ENCODE peak calls at places on chromosomes 3 and 15, in six cellular contexts. F is thyroid gland, O is suprapubic skin, T is stomach, N is adrenal gland, A is IMR-90. S is an unnamed sample.

GRCh38 chr3:58074997-58075396 is 66.8 kb downstream of the FLNB start:
- DNase-seq in N (no peak), F (no peak), O (no peak), T (no peak), A (no peak), S (no peak)

GRCh38 chr15:28921925-28922711 is 36.3 kb downstream of the APBA2 start:
- DNase-seq in F (no peak), T (no peak), O (peak; percentile 62), N (no peak), A (no peak), S (no peak)

GRCh38 chr3:149654188-149654601 is 3.6 kb downstream of the WWTR1 start:
- DNase-seq in F (no peak), A (peak; percentile 75), O (no peak), T (no peak), N (peak; percentile 27), S (no peak)

GRCh38 chr3:134652409-134652831 is 1.6 kb upstream of the KY start:
- DNase-seq in T (peak; percentile 28), O (no peak), F (peak; percentile 92), N (peak; percentile 36), A (peak; percentile 29), S (peak; percentile 17)

GRCh38 chr15:73388256-73388781 is 19.6 kb upstream of the HCN4 start:
- DNase-seq in N (no peak), T (no peak), O (no peak), A (peak; percentile 68), F (no peak), S (no peak)

GRCh38 chr3:188432826-188433525 is 279.0 kb downstream of the LPP start:
- DNase-seq in N (peak; percentile 17), T (peak; percentile 45), A (peak; percentile 59), O (no peak), F (no peak), S (no peak)

GRCh38 chr15:58165661-58166060 is 27.5 kb downstream of the AQP9 start:
- DNase-seq in O (no peak), N (peak; percentile 73), A (peak; percentile 9), F (peak; percentile 76), T (peak; percentile 76), S (no peak)

GRCh38 chr3:53324011-53324544 is 23.3 kb downstream of the DCP1A start:
- DNase-seq in A (no peak), N (no peak), O (no peak), F (peak; percentile 26), T (no peak), S (no peak)

GRCh38 chr3:9732080-9732752 is 681 bp downstream of the BRPF1 start:
- DNase-seq in F (peak; percentile 61), O (no peak), N (peak; percentile 33), T (peak; percentile 29), A (no peak), S (no peak)

GRCh38 chr15:70956196-70956595 is 63.6 kb downstream of the LRRC49 start:
- DNase-seq in T (no peak), N (no peak), A (peak; percentile 34), F (no peak), O (no peak), S (no peak)

GRCh38 chr15:42891569-42891968 is 29.0 kb downstream of the TTBK2 start:
- DNase-seq in F (no peak), N (no peak), A (peak; percentile 25), O (no peak), T (no peak), S (no peak)

GRCh38 chr3:94420941-94421340 is 358.1 kb downstream of the NSUN3 start:
- DNase-seq in A (peak; percentile 55), O (no peak), N (no peak), T (no peak), F (no peak), S (no peak)

GRCh38 chr15:62653122-62653521 is 389.4 kb upstream of the TPM1 start:
- DNase-seq in O (no peak), N (no peak), A (no peak), T (no peak), F (no peak), S (no peak)

GRCh38 chr3:87766736-87767135 is 292.1 kb downstream of the CGGBP1 start:
- DNase-seq in A (no peak), T (no peak), O (no peak), F (no peak), N (no peak), S (no peak)

GRCh38 chr15:92869263-92869940 is 30.7 kb upstream of the CHD2 start:
- DNase-seq in F (peak; percentile 60), T (no peak), A (peak; percentile 31), N (no peak), O (no peak), S (no peak)

GRCh38 chr15:65132841-65133549 is 613 bp downstream of the PDCD7 start:
- DNase-seq in O (no peak), N (peak; percentile 35), A (peak; percentile 47), F (peak; percentile 61), T (peak; percentile 45), S (no peak)

GRCh38 chr3:48765376-48765775 is 48.4 kb upstream of the IP6K2 start:
- DNase-seq in N (no peak), F (no peak), A (no peak), O (no peak), T (peak; percentile 27), S (no peak)

GRCh38 chr15:35583863-35584528 is 38.0 kb upstream of the DPH6 start:
- DNase-seq in O (no peak), F (no peak), T (no peak), N (peak; percentile 26), A (peak; percentile 36), S (no peak)

GRCh38 chr3:151276038-151277027 is 2.0 kb downstream of the P2RY14 start:
- DNase-seq in F (no peak), A (no peak), N (no peak), O (no peak), T (no peak), S (no peak)

GRCh38 chr3:20080956-20081554 is 40.8 kb downstream of the KAT2B start:
- DNase-seq in T (peak; percentile 68), N (peak; percentile 67), A (peak; percentile 6), F (peak; percentile 69), O (peak; percentile 81), S (peak; percentile 43)

GRCh38 chr3:24494616-24495333 is at the start of gene THRB:
- DNase-seq in A (no peak), T (peak; percentile 74), O (peak; percentile 84), N (peak; percentile 82), F (peak; percentile 74), S (peak; percentile 95)

GRCh38 chr3:134374791-134375541 is 719 bp upstream of the AMOTL2 start:
- DNase-seq in T (peak; percentile 77), F (peak; percentile 83), N (peak; percentile 52), A (no peak), O (peak; percentile 79), S (no peak)

GRCh38 chr3:88307666-88308065 is 157.9 kb downstream of the C3orf38 start:
- DNase-seq in O (no peak), A (no peak), F (no peak), T (no peak), N (no peak), S (no peak)

GRCh38 chr3:145698252-145698651 is 462.7 kb downstream of the PLOD2 start:
- DNase-seq in F (no peak), A (no peak), T (no peak), O (no peak), N (no peak), S (no peak)

GRCh38 chr3:119357190-119357589 is 63.0 kb downstream of the ARHGAP31 start:
- DNase-seq in N (no peak), T (no peak), F (peak; percentile 84), O (no peak), A (no peak), S (no peak)

GRCh38 chr15:30985081-30985531 is 6.3 kb downstream of the MTMR10 start:
- DNase-seq in T (no peak), A (peak; percentile 20), N (peak; percentile 27), F (peak; percentile 59), O (no peak), S (no peak)
- TF ChIP-seq POLR2A in T (no peak), A (no peak), N (no peak), F (no peak), O (no peak), S (no peak)

GRCh38 chr3:115254492-115255196 is 107.6 kb upstream of the ZBTB20 start:
- DNase-seq in F (no peak), T (no peak), O (peak; percentile 78), A (no peak), N (no peak), S (no peak)
- H3K4me3 ChIP-seq in F (no peak overlapping the region), T (no peak overlapping the region), O (no peak overlapping the region), A (no peak overlapping the region), N (no peak overlapping the region), S (no peak overlapping the region)

DNA sequence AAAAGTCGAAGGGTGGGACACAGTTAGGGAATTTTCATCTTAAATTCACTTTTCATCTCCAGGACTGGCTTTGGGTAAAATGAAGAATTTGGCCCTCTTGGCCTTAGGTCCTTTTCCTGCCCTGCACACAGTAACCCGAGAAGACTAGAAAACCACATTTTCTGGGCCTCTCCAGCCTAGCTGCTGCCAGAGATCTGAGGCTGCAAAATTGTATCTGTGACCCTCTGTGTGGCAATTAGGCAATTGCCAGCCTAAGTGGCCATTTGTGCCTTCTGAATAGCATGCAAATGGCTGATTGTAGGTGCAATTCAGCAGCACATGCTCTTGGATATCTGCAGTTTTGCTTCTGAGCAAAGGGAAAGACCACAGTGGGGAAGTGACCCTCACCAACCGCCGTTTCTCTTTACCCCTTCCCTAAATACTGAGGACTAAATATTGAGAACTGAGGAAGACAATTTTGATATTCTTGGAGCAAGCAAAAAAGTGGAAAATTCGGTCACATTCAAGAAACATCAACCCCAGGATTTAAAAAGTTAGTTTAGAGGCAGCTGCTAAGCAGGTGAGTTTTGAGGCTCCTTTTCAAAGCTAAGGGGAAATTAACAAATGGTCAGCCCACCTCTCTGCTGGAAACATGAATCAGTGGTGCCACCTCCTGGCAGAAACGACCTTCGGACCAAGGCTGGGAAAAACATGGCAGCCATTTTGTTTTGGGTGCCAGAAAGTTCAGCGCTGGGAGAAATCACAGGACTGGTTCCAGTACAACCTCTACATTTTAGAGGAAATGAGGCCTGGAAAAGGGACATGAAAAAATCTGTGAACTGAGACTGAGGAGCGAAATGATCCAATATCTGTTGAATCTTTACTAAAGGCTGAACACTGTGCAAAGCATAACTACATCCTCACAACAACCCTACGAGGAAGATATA is 56.6 kb upstream of the PRTG start:
- DNase-seq in T (peak; percentile 27), O (no peak), A (peak; percentile 52), N (peak; percentile 47), F (peak; percentile 81), S (no peak)
- TF ChIP-seq CTCF in T (no peak), O (no peak), A (peak; percentile 77), N (peak; percentile 48), F (peak; percentile 83), S (no peak)

DNA sequence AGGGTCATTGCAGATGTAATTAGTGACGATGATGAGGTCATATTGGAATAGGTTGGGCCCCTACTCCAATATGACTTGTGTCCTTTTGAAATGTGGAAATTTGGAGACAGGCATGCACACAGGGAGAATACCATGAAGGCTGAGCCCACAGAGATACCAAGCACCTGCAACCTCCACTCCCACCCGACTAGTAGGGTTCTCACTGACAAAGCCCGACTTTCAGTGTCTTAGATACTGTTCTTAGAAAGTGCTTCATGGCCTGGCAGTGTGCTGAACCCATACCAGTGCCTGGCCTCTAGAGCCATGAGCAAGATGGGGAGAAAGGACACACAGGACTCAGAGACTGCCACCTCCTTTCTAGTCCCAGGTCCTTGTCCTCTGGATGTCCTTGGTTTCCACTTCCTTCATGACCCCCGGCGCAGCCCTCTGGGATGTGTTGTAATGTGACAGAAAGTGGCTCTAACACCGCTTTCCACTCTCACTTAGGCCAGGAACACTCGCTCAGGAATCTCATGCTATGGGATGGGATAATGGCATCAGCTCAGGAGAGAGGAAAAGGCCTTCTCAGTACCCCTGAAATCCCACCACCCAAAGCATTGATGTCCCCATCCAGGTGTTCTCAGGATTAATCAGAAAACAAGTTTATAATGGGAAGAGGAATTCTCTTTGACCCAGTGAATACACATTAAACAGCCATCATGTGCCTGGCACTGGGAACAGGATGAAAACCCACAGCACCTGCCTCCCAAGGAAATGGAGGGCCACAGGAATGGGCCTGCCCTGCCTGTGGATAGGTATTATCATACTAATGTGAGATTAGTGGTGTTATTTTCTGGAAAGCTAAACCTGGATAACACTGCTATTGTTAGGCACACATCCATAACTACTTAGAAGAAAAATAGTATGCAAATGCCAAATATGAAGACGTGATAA is 59.9 kb downstream of the RPL39L start:
- DNase-seq in N (no peak), T (no peak), A (no peak), F (no peak), O (no peak), S (no peak)
- TF ChIP-seq POLR2A in N (no peak), T (no peak), A (no peak), F (no peak), O (no peak), S (no peak)